ENCODE peak calls at places on chromosomes 1 and 21, in seven cellular contexts. One of them, this sample, is unnamed.

GRCh38 chr1:46543382-46543760 is 8.1 kb downstream of the KNCN start:
- DNase-seq in stimulated activated CD4-positive, alpha-beta T cell treated with anti-CD3 and anti-CD28 coated beads, TNF-alpha, amount 100 ng/mL, for 48 hours: no peak
- DNase-seq in NAMALWA: no peak
- DNase-seq in stimulated activated CD8-positive, alpha-beta memory T cell treated with anti-CD3 and anti-CD28 coated beads, Interleukin-15, amount 100 ng/mL, for 4 hours: no peak
- DNase-seq in DMS 273 treated with DMSO at 0.1 percent for 48 hours: no peak
- DNase-seq in GM04504: no peak
- DNase-seq in NCI-H2081: no peak
- DNase-seq in this sample: no peak

GRCh38 chr1:230274254-230274653 is 151.9 kb downstream of the PGBD5 start:
- DNase-seq in NCI-H2081: no peak
- DNase-seq in GM04504: no peak
- DNase-seq in NAMALWA: no peak
- DNase-seq in stimulated activated CD4-positive, alpha-beta T cell treated with anti-CD3 and anti-CD28 coated beads, TNF-alpha, amount 100 ng/mL, for 48 hours: no peak
- DNase-seq in stimulated activated CD8-positive, alpha-beta memory T cell treated with anti-CD3 and anti-CD28 coated beads, Interleukin-15, amount 100 ng/mL, for 4 hours: no peak
- DNase-seq in DMS 273 treated with DMSO at 0.1 percent for 48 hours: no peak
- DNase-seq in this sample: no peak

GRCh38 chr1:54324750-54325704 is 81.2 kb downstream of the SSBP3 start:
- DNase-seq in NAMALWA: no peak
- DNase-seq in NCI-H2081: no peak
- DNase-seq in GM04504: no peak
- DNase-seq in stimulated activated CD8-positive, alpha-beta memory T cell treated with anti-CD3 and anti-CD28 coated beads, Interleukin-15, amount 100 ng/mL, for 4 hours: no peak
- DNase-seq in DMS 273 treated with DMSO at 0.1 percent for 48 hours: no peak
- DNase-seq in stimulated activated CD4-positive, alpha-beta T cell treated with anti-CD3 and anti-CD28 coated beads, TNF-alpha, amount 100 ng/mL, for 48 hours: no peak
- DNase-seq in this sample: no peak

GRCh38 chr1:37811027-37811655 is 3.1 kb upstream of the YRDC start:
- DNase-seq in GM04504: peak; percentile 56
- DNase-seq in NCI-H2081: peak; percentile 88
- DNase-seq in NAMALWA: peak; percentile 89
- DNase-seq in DMS 273 treated with DMSO at 0.1 percent for 48 hours: peak; percentile 73
- DNase-seq in stimulated activated CD8-positive, alpha-beta memory T cell treated with anti-CD3 and anti-CD28 coated beads, Interleukin-15, amount 100 ng/mL, for 4 hours: no peak
- DNase-seq in stimulated activated CD4-positive, alpha-beta T cell treated with anti-CD3 and anti-CD28 coated beads, TNF-alpha, amount 100 ng/mL, for 48 hours: peak; percentile 53
- DNase-seq in this sample: peak; percentile 81

GRCh38 chr1:221994274-221994698 is 252.4 kb upstream of the DUSP10 start:
- DNase-seq in DMS 273 treated with DMSO at 0.1 percent for 48 hours: no peak
- DNase-seq in stimulated activated CD4-positive, alpha-beta T cell treated with anti-CD3 and anti-CD28 coated beads, TNF-alpha, amount 100 ng/mL, for 48 hours: peak; percentile 13
- DNase-seq in NCI-H2081: no peak
- DNase-seq in stimulated activated CD8-positive, alpha-beta memory T cell treated with anti-CD3 and anti-CD28 coated beads, Interleukin-15, amount 100 ng/mL, for 4 hours: no peak
- DNase-seq in GM04504: no peak
- DNase-seq in NAMALWA: no peak
- DNase-seq in this sample: peak; percentile 80

GRCh38 chr1:51410568-51411460 is 80.5 kb upstream of the TTC39A start:
- DNase-seq in NCI-H2081: no peak
- DNase-seq in GM04504: no peak
- DNase-seq in stimulated activated CD8-positive, alpha-beta memory T cell treated with anti-CD3 and anti-CD28 coated beads, Interleukin-15, amount 100 ng/mL, for 4 hours: no peak
- DNase-seq in NAMALWA: no peak
- DNase-seq in DMS 273 treated with DMSO at 0.1 percent for 48 hours: peak; percentile 32
- DNase-seq in stimulated activated CD4-positive, alpha-beta T cell treated with anti-CD3 and anti-CD28 coated beads, TNF-alpha, amount 100 ng/mL, for 48 hours: no peak
- DNase-seq in this sample: no peak

GRCh38 chr1:78045850-78046778 is at the start of gene GIPC2:
- DNase-seq in DMS 273 treated with DMSO at 0.1 percent for 48 hours: no peak
- DNase-seq in NCI-H2081: peak; percentile 21
- DNase-seq in GM04504: no peak
- DNase-seq in stimulated activated CD4-positive, alpha-beta T cell treated with anti-CD3 and anti-CD28 coated beads, TNF-alpha, amount 100 ng/mL, for 48 hours: peak; percentile 20
- DNase-seq in NAMALWA: no peak
- DNase-seq in stimulated activated CD8-positive, alpha-beta memory T cell treated with anti-CD3 and anti-CD28 coated beads, Interleukin-15, amount 100 ng/mL, for 4 hours: no peak
- DNase-seq in this sample: peak; percentile 3

GRCh38 chr1:32464716-32465540 is at the start of gene ZBTB8B:
- DNase-seq in NAMALWA: no peak
- DNase-seq in GM04504: no peak
- DNase-seq in stimulated activated CD4-positive, alpha-beta T cell treated with anti-CD3 and anti-CD28 coated beads, TNF-alpha, amount 100 ng/mL, for 48 hours: peak; percentile 36
- DNase-seq in DMS 273 treated with DMSO at 0.1 percent for 48 hours: peak; percentile 91
- DNase-seq in NCI-H2081: peak; percentile 47
- DNase-seq in stimulated activated CD8-positive, alpha-beta memory T cell treated with anti-CD3 and anti-CD28 coated beads, Interleukin-15, amount 100 ng/mL, for 4 hours: peak; percentile 1
- DNase-seq in this sample: peak; percentile 62

GRCh38 chr1:3775498-3776230 is 3.1 kb downstream of the SMIM1 start:
- DNase-seq in DMS 273 treated with DMSO at 0.1 percent for 48 hours: no peak
- DNase-seq in stimulated activated CD8-positive, alpha-beta memory T cell treated with anti-CD3 and anti-CD28 coated beads, Interleukin-15, amount 100 ng/mL, for 4 hours: no peak
- DNase-seq in NAMALWA: peak; percentile 91
- DNase-seq in stimulated activated CD4-positive, alpha-beta T cell treated with anti-CD3 and anti-CD28 coated beads, TNF-alpha, amount 100 ng/mL, for 48 hours: no peak
- DNase-seq in NCI-H2081: peak; percentile 77
- DNase-seq in GM04504: no peak
- DNase-seq in this sample: no peak

GRCh38 chr1:232634086-232634485 is 4.2 kb upstream of the SIPA1L2 start:
- DNase-seq in stimulated activated CD4-positive, alpha-beta T cell treated with anti-CD3 and anti-CD28 coated beads, TNF-alpha, amount 100 ng/mL, for 48 hours: no peak
- DNase-seq in DMS 273 treated with DMSO at 0.1 percent for 48 hours: no peak
- DNase-seq in NCI-H2081: no peak
- DNase-seq in GM04504: no peak
- DNase-seq in stimulated activated CD8-positive, alpha-beta memory T cell treated with anti-CD3 and anti-CD28 coated beads, Interleukin-15, amount 100 ng/mL, for 4 hours: no peak
- DNase-seq in NAMALWA: peak; percentile 35
- DNase-seq in this sample: no peak

GRCh38 chr1:234512376-234512965 is 33.5 kb upstream of the TARBP1 start:
- DNase-seq in NCI-H2081: no peak
- DNase-seq in NAMALWA: no peak
- DNase-seq in stimulated activated CD8-positive, alpha-beta memory T cell treated with anti-CD3 and anti-CD28 coated beads, Interleukin-15, amount 100 ng/mL, for 4 hours: no peak
- DNase-seq in DMS 273 treated with DMSO at 0.1 percent for 48 hours: no peak
- DNase-seq in stimulated activated CD4-positive, alpha-beta T cell treated with anti-CD3 and anti-CD28 coated beads, TNF-alpha, amount 100 ng/mL, for 48 hours: no peak
- DNase-seq in GM04504: no peak
- DNase-seq in this sample: no peak

GRCh38 chr1:237562247-237562823 is 328.4 kb downstream of the ZP4 start:
- DNase-seq in stimulated activated CD8-positive, alpha-beta memory T cell treated with anti-CD3 and anti-CD28 coated beads, Interleukin-15, amount 100 ng/mL, for 4 hours: no peak
- DNase-seq in NAMALWA: peak; percentile 77
- DNase-seq in DMS 273 treated with DMSO at 0.1 percent for 48 hours: peak; percentile 45
- DNase-seq in stimulated activated CD4-positive, alpha-beta T cell treated with anti-CD3 and anti-CD28 coated beads, TNF-alpha, amount 100 ng/mL, for 48 hours: no peak
- DNase-seq in GM04504: no peak
- DNase-seq in NCI-H2081: peak; percentile 81
- DNase-seq in this sample: no peak

GRCh38 chr1:238232036-238232744 is 341.5 kb upstream of the ZP4 start:
- DNase-seq in stimulated activated CD8-positive, alpha-beta memory T cell treated with anti-CD3 and anti-CD28 coated beads, Interleukin-15, amount 100 ng/mL, for 4 hours: no peak
- DNase-seq in NAMALWA: no peak
- DNase-seq in GM04504: no peak
- DNase-seq in DMS 273 treated with DMSO at 0.1 percent for 48 hours: peak; percentile 13
- DNase-seq in stimulated activated CD4-positive, alpha-beta T cell treated with anti-CD3 and anti-CD28 coated beads, TNF-alpha, amount 100 ng/mL, for 48 hours: no peak
- DNase-seq in NCI-H2081: peak; percentile 21
- DNase-seq in this sample: no peak

GRCh38 chr1:150234647-150235435 is 1.1 kb downstream of the ANP32E start:
- DNase-seq in NAMALWA: peak; percentile 93
- DNase-seq in NCI-H2081: peak; percentile 77
- DNase-seq in GM04504: peak; percentile 40
- DNase-seq in stimulated activated CD4-positive, alpha-beta T cell treated with anti-CD3 and anti-CD28 coated beads, TNF-alpha, amount 100 ng/mL, for 48 hours: peak; percentile 79
- DNase-seq in DMS 273 treated with DMSO at 0.1 percent for 48 hours: peak; percentile 51
- DNase-seq in stimulated activated CD8-positive, alpha-beta memory T cell treated with anti-CD3 and anti-CD28 coated beads, Interleukin-15, amount 100 ng/mL, for 4 hours: peak; percentile 83
- DNase-seq in this sample: peak; percentile 85

GRCh38 chr1:114467491-114467890 is 43.5 kb downstream of the TRIM33 start:
- DNase-seq in stimulated activated CD4-positive, alpha-beta T cell treated with anti-CD3 and anti-CD28 coated beads, TNF-alpha, amount 100 ng/mL, for 48 hours: no peak
- DNase-seq in DMS 273 treated with DMSO at 0.1 percent for 48 hours: no peak
- DNase-seq in GM04504: no peak
- DNase-seq in NAMALWA: no peak
- DNase-seq in stimulated activated CD8-positive, alpha-beta memory T cell treated with anti-CD3 and anti-CD28 coated beads, Interleukin-15, amount 100 ng/mL, for 4 hours: no peak
- DNase-seq in NCI-H2081: no peak
- DNase-seq in this sample: no peak

GRCh38 chr1:235067396-235068154 is 61.1 kb downstream of the TOMM20 start:
- DNase-seq in stimulated activated CD8-positive, alpha-beta memory T cell treated with anti-CD3 and anti-CD28 coated beads, Interleukin-15, amount 100 ng/mL, for 4 hours: no peak
- DNase-seq in GM04504: peak; percentile 98
- DNase-seq in NAMALWA: no peak
- DNase-seq in NCI-H2081: peak; percentile 35
- DNase-seq in DMS 273 treated with DMSO at 0.1 percent for 48 hours: no peak
- DNase-seq in stimulated activated CD4-positive, alpha-beta T cell treated with anti-CD3 and anti-CD28 coated beads, TNF-alpha, amount 100 ng/mL, for 48 hours: no peak
- DNase-seq in this sample: no peak

GRCh38 chr21:25562660-25563059 is 44.6 kb downstream of the MRPL39 start:
- DNase-seq in NAMALWA: peak; percentile 37
- DNase-seq in GM04504: no peak
- DNase-seq in DMS 273 treated with DMSO at 0.1 percent for 48 hours: no peak
- DNase-seq in stimulated activated CD8-positive, alpha-beta memory T cell treated with anti-CD3 and anti-CD28 coated beads, Interleukin-15, amount 100 ng/mL, for 4 hours: no peak
- DNase-seq in NCI-H2081: no peak
- DNase-seq in stimulated activated CD4-positive, alpha-beta T cell treated with anti-CD3 and anti-CD28 coated beads, TNF-alpha, amount 100 ng/mL, for 48 hours: no peak
- DNase-seq in this sample: no peak

GRCh38 chr1:201468501-201468843 is 516 bp downstream of the PHLDA3 start:
- DNase-seq in GM04504: no peak
- DNase-seq in stimulated activated CD8-positive, alpha-beta memory T cell treated with anti-CD3 and anti-CD28 coated beads, Interleukin-15, amount 100 ng/mL, for 4 hours: no peak
- DNase-seq in stimulated activated CD4-positive, alpha-beta T cell treated with anti-CD3 and anti-CD28 coated beads, TNF-alpha, amount 100 ng/mL, for 48 hours: no peak
- DNase-seq in NAMALWA: no peak
- DNase-seq in DMS 273 treated with DMSO at 0.1 percent for 48 hours: no peak
- DNase-seq in NCI-H2081: no peak
- DNase-seq in this sample: no peak

GRCh38 chr1:162391790-162392563 is 10.4 kb downstream of the C1orf226 start:
- DNase-seq in stimulated activated CD8-positive, alpha-beta memory T cell treated with anti-CD3 and anti-CD28 coated beads, Interleukin-15, amount 100 ng/mL, for 4 hours: no peak
- DNase-seq in NCI-H2081: peak; percentile 67
- DNase-seq in DMS 273 treated with DMSO at 0.1 percent for 48 hours: no peak
- DNase-seq in stimulated activated CD4-positive, alpha-beta T cell treated with anti-CD3 and anti-CD28 coated beads, TNF-alpha, amount 100 ng/mL, for 48 hours: no peak
- DNase-seq in GM04504: no peak
- DNase-seq in NAMALWA: peak; percentile 64
- DNase-seq in this sample: no peak